ENCODE peak calls at places on chromosomes 3 and 15, in nine cellular contexts. A, W, L, M, F, J, V, I and G are unnamed samples.

GRCh38 chr15:33515121-33515520 is 204.4 kb downstream of the RYR3 start:
- DNase-seq in I (no peak), J (no peak), A (no peak), M (no peak), L (no peak), F (no peak), V (no peak), W (no peak), G (no peak)

GRCh38 chr15:34126522-34126921 is 24.6 kb downstream of the PGBD4 start:
- DNase-seq in A (no peak), J (no peak), I (no peak), L (no peak), V (no peak), F (no peak), W (no peak), M (no peak), G (no peak)

GRCh38 chr3:9216736-9217135 is 32.7 kb downstream of the SRGAP3 start:
- DNase-seq in A (no peak), F (no peak), I (no peak), M (no peak), V (peak; percentile 57), W (no peak), J (peak; percentile 58), L (no peak), G (no peak)

GRCh38 chr15:25727116-25727515 is 136.0 kb downstream of the ATP10A start:
- DNase-seq in L (no peak), W (no peak), I (no peak), M (no peak), J (no peak), F (peak; percentile 44), V (no peak), A (no peak), G (no peak)

GRCh38 chr3:19154693-19155250 is 6.5 kb downstream of the KCNH8 start:
- DNase-seq in W (no peak), M (no peak), L (no peak), J (no peak), F (no peak), V (no peak), I (no peak), A (no peak), G (no peak)

GRCh38 chr15:80789296-80789695 is 10.1 kb downstream of the CEMIP start:
- DNase-seq in A (peak; percentile 40), M (no peak), J (peak; percentile 47), L (no peak), F (no peak), W (no peak), I (no peak), V (no peak), G (no peak)

GRCh38 chr15:90496791-90497190 is 32.9 kb upstream of the CRTC3 start:
- DNase-seq in F (no peak), I (no peak), M (no peak), V (no peak), A (no peak), L (no peak), J (no peak), W (peak; percentile 9), G (peak; percentile 38)

GRCh38 chr3:150169279-150169970 is 198.7 kb upstream of the PFN2 start:
- DNase-seq in A (peak; percentile 25), J (no peak), V (no peak), I (no peak), M (no peak), F (no peak), W (no peak), L (no peak), G (no peak)

GRCh38 chr3:61439116-61439459 is 122.3 kb upstream of the PTPRG start:
- DNase-seq in I (no peak), V (no peak), W (no peak), L (no peak), M (no peak), A (no peak), F (no peak), J (no peak), G (no peak)

GRCh38 chr3:65953881-65954733 is 84.6 kb downstream of the MAGI1 start:
- DNase-seq in M (no peak), J (no peak), I (no peak), W (no peak), A (peak; percentile 3), L (no peak), F (peak; percentile 73), V (no peak), G (no peak)

GRCh38 chr3:81888822-81889557 is 127.5 kb upstream of the GBE1 start:
- DNase-seq in J (no peak), M (no peak), V (no peak), F (no peak), A (no peak), I (no peak), L (no peak), W (no peak), G (no peak)

GRCh38 chr3:142175478-142175877 is 26.1 kb upstream of the TFDP2 start:
- DNase-seq in J (no peak), F (no peak), A (no peak), I (no peak), W (no peak), L (no peak), V (no peak), M (no peak), G (no peak)

DNA sequence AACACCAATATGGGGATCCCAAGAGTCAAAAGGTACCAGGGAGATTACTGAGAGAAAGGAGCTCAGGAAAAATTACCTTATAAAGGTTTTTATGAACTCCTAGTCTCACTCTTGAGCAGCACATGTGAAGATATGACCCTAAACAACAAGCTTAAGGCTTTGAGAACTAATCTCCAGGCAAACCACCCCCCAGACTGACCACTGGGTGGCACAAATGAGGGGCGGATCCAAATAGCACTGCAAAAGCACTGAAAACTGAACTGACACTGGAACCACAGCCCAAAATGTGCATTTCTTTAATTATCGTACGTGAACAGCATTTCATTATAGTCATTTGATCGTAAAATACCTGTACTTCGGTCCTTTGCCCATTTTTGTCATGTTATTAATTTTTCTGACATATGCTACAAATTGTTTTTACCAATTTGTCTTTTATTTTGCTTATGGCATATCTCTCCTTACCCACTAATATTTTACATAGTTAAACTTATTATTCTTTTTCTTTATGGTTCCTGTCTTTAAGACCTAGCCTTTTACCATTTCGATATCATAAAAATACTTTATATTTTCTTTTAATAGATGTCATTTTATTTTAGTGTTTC is 31.5 kb upstream of the TFDP2 start:
- DNase-seq in J (peak; percentile 51), A (peak; percentile 20), M (peak; percentile 14), I (peak; percentile 21), V (peak; percentile 35), L (peak; percentile 30), W (peak; percentile 33), F (no peak), G (peak; percentile 61)
- TF ChIP-seq CTCF in J (peak; percentile 72), A (peak; percentile 35), M (peak; percentile 36), I (peak; percentile 39), V (peak; percentile 38), L (peak; percentile 46), W (peak; percentile 82), F (peak; percentile 66), G (peak; percentile 63)

DNA sequence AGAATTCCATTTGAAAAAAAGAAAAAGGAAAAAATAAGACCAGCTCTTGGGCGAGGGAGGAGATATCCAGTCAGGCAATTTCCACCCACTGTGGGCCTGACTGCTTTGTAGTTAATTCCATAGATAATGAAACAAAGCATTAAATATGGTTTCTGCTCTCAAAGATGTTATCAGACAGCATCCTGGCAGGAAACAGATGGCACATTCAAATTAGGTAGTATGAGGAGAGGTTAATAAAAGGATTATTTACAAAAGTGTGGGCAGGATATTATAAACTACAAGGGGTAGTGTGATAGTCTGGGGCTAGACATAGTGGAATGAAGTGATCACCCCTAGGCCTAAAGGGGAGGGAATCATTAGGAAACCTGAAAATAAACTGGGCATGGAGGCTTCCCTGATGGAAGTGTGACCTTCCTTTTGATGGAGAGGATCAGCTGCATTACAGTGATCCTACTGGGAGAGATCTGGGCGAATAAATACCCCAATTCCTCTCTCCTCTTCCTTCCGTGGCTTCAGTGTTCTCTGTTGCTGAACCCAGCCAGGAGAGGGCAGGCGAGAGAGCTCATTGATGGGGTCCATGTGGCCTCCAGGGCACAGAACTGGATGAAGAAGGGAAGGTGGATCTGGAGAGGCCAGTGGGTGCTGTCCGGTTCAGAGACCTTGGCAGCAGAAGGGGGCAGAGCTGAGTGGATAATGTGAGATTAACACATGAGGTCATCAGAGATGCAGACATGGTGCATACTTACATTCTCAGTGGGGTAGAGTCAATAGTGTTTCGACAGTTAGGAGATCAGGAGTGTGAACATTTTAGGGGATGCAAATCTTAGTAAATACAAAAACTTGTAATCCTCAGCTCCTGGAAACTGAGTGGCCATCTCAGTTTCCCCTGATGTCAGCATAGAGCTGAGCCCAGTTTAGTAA is 193.5 kb downstream of the CLSTN2 start:
- DNase-seq in F (no peak), I (peak; percentile 18), M (peak; percentile 30), V (no peak), J (peak; percentile 19), W (peak; percentile 20), A (peak; percentile 7), L (peak; percentile 10), G (peak; percentile 69)
- TF ChIP-seq CTCF in F (peak; percentile 14), I (no peak), M (peak; percentile 73), V (no peak), J (peak; percentile 41), W (peak; percentile 74), A (peak; percentile 55), L (peak; percentile 32), G (peak; percentile 34)

GRCh38 chr15:40891810-40892448 is 2.3 kb upstream of the VPS18 start:
- DNase-seq in J (peak; percentile 46), F (no peak), I (peak; percentile 59), L (no peak), A (peak; percentile 72), W (peak; percentile 40), M (peak; percentile 63), V (no peak), G (peak; percentile 63)
- TF ChIP-seq CTCF in J (peak; percentile 61), F (peak; percentile 51), I (peak; percentile 96), L (peak; percentile 64), A (peak; percentile 74), W (peak; percentile 84), M (peak; percentile 86), V (peak; percentile 33), G (peak; percentile 66)

GRCh38 chr3:182490601-182491485 is 302.5 kb upstream of the ATP11B start:
- DNase-seq in A (peak; percentile 55), J (peak; percentile 6), V (no peak), L (peak; percentile 5), W (no peak), M (no peak), I (peak; percentile 39), F (no peak), G (no peak)
- TF ChIP-seq CTCF in A (peak; percentile 32), J (peak; percentile 21), V (no peak), L (peak; percentile 34), W (peak; percentile 44), M (peak; percentile 42), I (peak; percentile 58), F (no peak), G (peak; percentile 67)

DNA sequence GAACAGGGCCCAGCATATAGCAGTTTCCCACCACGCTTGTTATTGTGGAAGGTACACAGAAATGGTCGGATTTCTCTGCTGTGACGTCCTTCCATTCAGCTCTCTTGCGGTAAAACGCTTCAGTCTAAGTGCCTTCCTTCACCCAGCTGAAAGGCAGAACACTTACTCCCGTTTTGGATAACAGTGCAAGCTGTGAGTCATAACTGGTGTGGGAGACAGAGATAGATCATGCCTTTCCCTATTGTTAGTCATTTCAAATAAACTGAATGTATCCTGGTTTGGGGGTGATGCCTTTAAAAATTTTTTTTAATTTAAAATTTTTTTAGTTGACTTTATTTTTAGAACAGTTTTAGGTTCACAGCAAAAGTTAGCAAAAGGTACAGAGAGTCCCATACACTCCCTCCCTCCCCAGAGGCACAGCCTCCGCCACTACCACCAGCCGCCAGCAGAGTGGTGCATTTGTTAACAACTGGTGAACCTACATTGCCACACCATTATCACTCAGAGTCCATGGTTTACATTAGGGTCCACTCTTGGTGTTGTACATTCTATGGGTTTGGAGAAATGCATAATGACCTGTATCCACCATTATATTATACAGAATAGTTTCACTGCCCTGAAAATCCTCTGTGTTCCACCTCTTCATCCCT is 94.9 kb upstream of the NSMCE3 start:
- DNase-seq in J (peak; percentile 57), A (peak; percentile 43), W (peak; percentile 52), V (no peak), I (peak; percentile 13), L (peak; percentile 33), F (no peak), M (no peak), G (peak; percentile 46)
- TF ChIP-seq CTCF in J (no peak), A (no peak), W (peak; percentile 58), V (no peak), I (no peak), L (peak; percentile 11), F (no peak), M (peak; percentile 15), G (peak; percentile 45)